ENCODE peak calls at places on chromosome 21, in ten cellular contexts. G is OCI-LY7, K is transverse colon, R is breast epithelium, X is upper lobe of right lung, H is endodermal cell, D is fibroblast of lung, T is ovary, Q is PC-3, W is prostate gland. L is an unnamed sample. For H3K4me1, the result is how much of the 10 kb centered on the place peaks cover.

GRCh38 chr21:38351961-38352521 is 95.2 kb downstream of the KCNJ15 start:
- DNase-seq in K (no peak), R (no peak), W (no peak), G (no peak), X (no peak), D (peak), T (no peak), Q (peak), H (peak), L (no peak)

GRCh38 chr21:28769683-28770082 is 223.0 kb downstream of the LTN1 start:
- DNase-seq in D (no peak), K (no peak), H (no peak), G (no peak), R (no peak), W (no peak), X (no peak), T (no peak), Q (no peak), L (no peak)

GRCh38 chr21:38323721-38324591 is 67.2 kb downstream of the KCNJ15 start:
- DNase-seq in K (no peak), T (no peak), X (no peak), D (peak), W (peak), H (peak), R (no peak), Q (peak), G (no peak), L (no peak)

GRCh38 chr21:42614811-42615342 is 38.5 kb upstream of the PDE9A start:
- DNase-seq in D (no peak), Q (peak), K (peak), R (peak), T (no peak), G (peak), H (peak), X (peak), W (peak), L (peak)

GRCh38 chr21:39441502-39442475 is 3.8 kb downstream of the LCA5L start:
- DNase-seq in H (peak), X (no peak), D (peak), W (no peak), R (no peak), K (no peak), T (no peak), Q (peak), G (peak), L (no peak)

GRCh38 chr21:39004776-39005605 is 178.3 kb downstream of the PSMG1 start:
- DNase-seq in X (peak), K (peak), H (peak), Q (no peak), R (no peak), D (peak), G (peak), T (peak), W (no peak), L (no peak)

GRCh38 chr21:20647603-20648002 is 350.6 kb upstream of the NCAM2 start:
- DNase-seq in X (no peak), K (no peak), T (no peak), W (no peak), Q (peak), R (no peak), D (peak), H (no peak), G (no peak), L (no peak)

GRCh38 chr21:33761104-33762036 is 119.1 kb downstream of the ITSN1 start:
- DNase-seq in H (no peak), X (no peak), W (no peak), G (no peak), D (peak), R (no peak), K (no peak), T (peak), Q (peak), L (no peak)

GRCh38 chr21:34595457-34595856 is 19.5 kb downstream of the RCAN1 start:
- DNase-seq in X (no peak), W (no peak), Q (no peak), H (no peak), T (no peak), D (peak), G (no peak), K (no peak), R (no peak), L (no peak)

GRCh38 chr21:35484856-35485255 is 435.8 kb upstream of the RUNX1 start:
- DNase-seq in K (no peak), D (no peak), H (no peak), Q (no peak), R (no peak), T (no peak), G (no peak), X (no peak), W (no peak), L (no peak)

GRCh38 chr21:38455403-38455802 is 42.9 kb downstream of the ERG start:
- DNase-seq in H (no peak), K (no peak), T (no peak), G (no peak), W (no peak), X (no peak), Q (no peak), R (no peak), D (peak), L (no peak)

GRCh38 chr21:17612023-17612564 is 607 bp downstream of the BTG3 start:
- DNase-seq in Q (no peak), W (peak), K (peak), X (peak), R (peak), D (peak), H (peak), G (peak), T (peak), L (peak)

GRCh38 chr21:43608225-43608624 is 51.1 kb downstream of the HSF2BP start:
- DNase-seq in H (no peak), R (no peak), K (no peak), G (no peak), X (no peak), T (no peak), W (no peak), Q (peak), D (peak), L (no peak)

GRCh38 chr21:43619856-43620255 is 39.4 kb downstream of the HSF2BP start:
- DNase-seq in W (no peak), X (no peak), H (no peak), Q (peak), K (no peak), T (no peak), G (peak), D (no peak), R (no peak), L (no peak)

GRCh38 chr21:39451332-39452206 is at the start of gene SH3BGR:
- DNase-seq in R (peak), D (peak), K (no peak), W (peak), G (no peak), H (peak), X (peak), T (no peak), Q (peak), L (no peak)

GRCh38 chr21:42830456-42831455 is 48.6 kb downstream of the WDR4 start:
- DNase-seq in K (no peak), W (no peak), D (no peak), R (no peak), H (peak), G (peak), X (peak), Q (peak), T (no peak), L (peak)

GRCh38 chr21:43598416-43599120 is 60.7 kb downstream of the HSF2BP start:
- DNase-seq in H (no peak), K (no peak), Q (peak), D (peak), T (no peak), W (no peak), G (no peak), X (no peak), R (no peak), L (no peak)

GRCh38 chr21:15379776-15380175 is 315.0 kb upstream of the NRIP1 start:
- DNase-seq in T (no peak), D (no peak), W (no peak), G (no peak), R (no peak), X (no peak), Q (no peak), H (no peak), K (no peak), L (no peak)

GRCh38 chr21:33185852-33186251 is 43.9 kb upstream of the IFNAR2 start:
- DNase-seq in D (no peak), K (no peak), G (no peak), H (no peak), W (no peak), R (no peak), T (no peak), X (no peak), Q (no peak), L (no peak)

GRCh38 chr21:30233636-30234035 is 17.7 kb upstream of the CLDN8 start:
- DNase-seq in W (no peak), R (no peak), T (no peak), K (no peak), G (no peak), H (no peak), D (no peak), X (no peak), Q (no peak), L (no peak)

GRCh38 chr21:42939581-42940413 is 14.4 kb upstream of the ERVH48-1 start:
- DNase-seq in X (peak), D (peak), K (peak), Q (peak), H (peak), T (peak), R (peak), W (peak), G (no peak), L (peak)

GRCh38 chr21:33021667-33022066 is 4.1 kb upstream of the OLIG2 start:
- DNase-seq in K (no peak), H (peak), R (no peak), G (no peak), W (no peak), Q (no peak), X (no peak), D (no peak), T (no peak), L (no peak)

GRCh38 chr21:43325968-43326367 is 101.0 kb downstream of the SIK1 start:
- DNase-seq in H (no peak), T (no peak), R (no peak), Q (no peak), D (no peak), G (peak), K (peak), X (no peak), W (no peak), L (no peak)

GRCh38 chr21:39882186-39882882 is 15.1 kb downstream of the PCP4 start:
- DNase-seq in W (no peak), D (no peak), G (no peak), Q (no peak), X (no peak), R (no peak), H (no peak), T (no peak), K (no peak), L (no peak)

GRCh38 chr21:44753357-44753756 is 42.0 kb upstream of the TSPEAR start:
- DNase-seq in X (peak), R (no peak), G (no peak), Q (no peak), D (no peak), W (no peak), K (no peak), T (no peak), H (peak), L (no peak)
- H3K27ac ChIP-seq in X (no peak), R (no peak), G (no peak), Q (peak), D (no peak), W (no peak), K (no peak), T (no peak), H (no peak), L (no peak)

DNA sequence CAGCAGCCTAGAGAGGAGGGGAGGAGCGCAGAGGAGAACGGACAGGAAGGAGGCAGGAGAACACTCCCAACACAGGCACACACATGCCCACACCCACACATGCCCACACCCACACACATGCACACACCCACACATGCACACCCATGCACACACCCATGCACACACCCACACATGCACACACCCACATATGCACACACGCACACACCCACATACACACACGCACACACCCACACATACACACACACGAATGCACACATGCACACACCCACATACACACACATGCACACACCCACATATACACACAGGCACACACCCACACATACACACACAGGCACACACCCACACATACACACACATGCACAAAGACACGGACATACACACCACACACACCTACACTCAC is 7.0 kb downstream of the SUMO3 start:
- DNase-seq in H (no peak), X (no peak), W (no peak), R (no peak), K (no peak), Q (no peak), D (no peak), G (no peak), T (no peak), L (no peak)
- TF ChIP-seq CTCF in H (no peak), X (no peak), W (no peak), R (no peak), K (no peak), Q (no peak), D (no peak), G (no peak), T (no peak), L (no peak)

GRCh38 chr21:41470054-41470453 is 37.9 kb downstream of the TMPRSS2 start:
- DNase-seq in T (no peak), K (no peak), X (no peak), Q (no peak), R (no peak), D (no peak), G (no peak), W (no peak), H (no peak), L (no peak)
- H3K4me1 ChIP-seq in T (under half), K (under half), X (under half), Q (under half), R (under half), D (under half), G (under half), W (under half), H (under half), L (under half)

GRCh38 chr21:45358261-45358670 is 46.7 kb upstream of the COL18A1 start:
- DNase-seq in R (no peak), T (no peak), X (no peak), Q (no peak), K (no peak), G (no peak), H (no peak), W (no peak), D (no peak), L (no peak)
- H3K27ac ChIP-seq in R (peak), T (peak), X (no peak), Q (no peak), K (peak), G (no peak), H (no peak), W (peak), D (no peak), L (peak)

DNA sequence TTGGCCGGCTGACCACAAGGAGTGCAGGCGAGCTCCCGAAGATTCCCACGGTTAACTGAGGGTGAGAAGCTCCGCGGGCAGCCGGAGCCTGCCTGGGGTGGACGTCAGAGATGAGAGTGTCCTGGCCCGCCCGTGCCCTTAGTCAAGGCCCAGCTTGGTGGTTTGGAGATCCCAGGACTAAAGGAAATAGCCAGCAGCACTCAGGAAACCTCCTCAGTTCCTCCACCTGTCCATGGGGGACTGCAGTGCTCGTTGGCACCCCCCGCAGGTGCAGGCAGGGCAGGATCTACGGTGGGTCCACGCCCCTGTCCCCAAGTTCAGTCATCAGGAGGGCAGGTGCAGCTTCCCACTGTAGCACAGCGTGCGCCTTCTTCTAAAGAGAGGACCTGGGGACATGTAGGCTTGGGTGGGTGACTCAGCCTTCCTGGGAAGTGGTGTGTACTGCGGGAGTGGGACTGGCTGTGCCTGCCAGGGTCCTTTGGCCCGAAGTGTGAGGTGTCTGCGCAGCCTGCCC is 32.5 kb downstream of the SLX9 start:
- DNase-seq in Q (peak), K (no peak), G (no peak), T (no peak), H (peak), W (no peak), R (no peak), D (no peak), X (no peak), L (no peak)
- TF ChIP-seq CTCF in Q (peak), K (no peak), G (peak), T (no peak), H (peak), W (no peak), R (no peak), D (no peak), X (no peak), L (no peak)

GRCh38 chr21:44960141-44961092 is 20.6 kb downstream of the SLX9 start:
- DNase-seq in K (no peak), W (no peak), X (no peak), G (no peak), D (no peak), T (no peak), R (no peak), H (no peak), Q (no peak), L (peak)
- H3K4me1 ChIP-seq in K (under half), W (under half), X (under half), G (under half), D (under half), T (under half), R (under half), H (under half), Q (under half), L (under half)

GRCh38 chr21:36750579-36750959 is 51.7 kb downstream of the SIM2 start:
- DNase-seq in D (peak), X (no peak), T (no peak), R (no peak), H (no peak), Q (no peak), G (no peak), K (no peak), W (no peak), L (no peak)

GRCh38 chr21:36749935-36750578 is 51.1 kb downstream of the SIM2 start:
- DNase-seq in X (no peak), Q (no peak), K (no peak), T (no peak), G (no peak), H (peak), R (no peak), D (peak), W (no peak), L (peak)

GRCh38 chr21:36753556-36753955 is 54.6 kb downstream of the SIM2 start:
- DNase-seq in W (no peak), T (no peak), H (no peak), R (no peak), D (peak), G (no peak), Q (peak), X (no peak), K (no peak), L (no peak)

GRCh38 chr21:36754241-36754881 is 55.4 kb downstream of the SIM2 start:
- DNase-seq in H (no peak), T (no peak), K (no peak), G (no peak), W (no peak), X (no peak), R (no peak), D (no peak), Q (no peak), L (no peak)

GRCh38 chr21:36751383-36751782 is 52.5 kb downstream of the SIM2 start:
- DNase-seq in H (peak), D (no peak), X (no peak), R (no peak), W (no peak), K (no peak), G (no peak), T (no peak), Q (no peak), L (peak)
- H3K27ac ChIP-seq in H (peak), D (no peak), X (no peak), R (no peak), W (no peak), K (no peak), G (no peak), T (no peak), Q (no peak), L (no peak)